ENCODE peak calls at places on chromosome 15, in six cellular contexts. One of them, this sample, is unnamed.

GRCh38 chr15:78974272-78974918 is 29.5 kb upstream of the CTSH start:
- DNase-seq in NCI-H524 treated with DMSO at 0.1 percent for 48 hours: no peak
- DNase-seq in OCI-LY7: no peak
- DNase-seq in substantia nigra: no peak
- DNase-seq in kidney glomerular epithelial cell: no peak
- DNase-seq in progenitor cell of endocrine pancreas: no peak
- DNase-seq in this sample: no peak

GRCh38 chr15:66592505-66593218 is 26.9 kb upstream of the LCTL start:
- DNase-seq in NCI-H524 treated with DMSO at 0.1 percent for 48 hours: no peak
- DNase-seq in OCI-LY7: no peak
- DNase-seq in substantia nigra: no peak
- DNase-seq in kidney glomerular epithelial cell: no peak
- DNase-seq in progenitor cell of endocrine pancreas: peak; percentile 16
- DNase-seq in this sample: no peak

GRCh38 chr15:78392430-78392829 is 45.6 kb upstream of the IREB2 start:
- DNase-seq in NCI-H524 treated with DMSO at 0.1 percent for 48 hours: no peak
- DNase-seq in OCI-LY7: no peak
- DNase-seq in substantia nigra: no peak
- DNase-seq in kidney glomerular epithelial cell: no peak
- DNase-seq in progenitor cell of endocrine pancreas: no peak
- DNase-seq in this sample: no peak

GRCh38 chr15:28243901-28244300 is 78.1 kb downstream of the HERC2 start:
- DNase-seq in NCI-H524 treated with DMSO at 0.1 percent for 48 hours: no peak
- DNase-seq in OCI-LY7: no peak
- DNase-seq in substantia nigra: no peak
- DNase-seq in kidney glomerular epithelial cell: no peak
- DNase-seq in progenitor cell of endocrine pancreas: no peak
- DNase-seq in this sample: no peak

GRCh38 chr15:32651229-32651837 is 9.8 kb downstream of the SCG5 start:
- DNase-seq in NCI-H524 treated with DMSO at 0.1 percent for 48 hours: no peak
- DNase-seq in OCI-LY7: peak; percentile 63
- DNase-seq in substantia nigra: no peak
- DNase-seq in kidney glomerular epithelial cell: peak; percentile 45
- DNase-seq in progenitor cell of endocrine pancreas: no peak
- DNase-seq in this sample: peak; percentile 61

GRCh38 chr15:68154923-68155559 is 50.1 kb downstream of the CALML4 start:
- DNase-seq in NCI-H524 treated with DMSO at 0.1 percent for 48 hours: no peak
- DNase-seq in OCI-LY7: peak; percentile 72
- DNase-seq in substantia nigra: no peak
- DNase-seq in kidney glomerular epithelial cell: peak; percentile 22
- DNase-seq in progenitor cell of endocrine pancreas: peak; percentile 15
- DNase-seq in this sample: peak; percentile 65

GRCh38 chr15:70091649-70092461 is 5.9 kb downstream of the TLE3 start:
- DNase-seq in NCI-H524 treated with DMSO at 0.1 percent for 48 hours: peak; percentile 55
- DNase-seq in OCI-LY7: no peak
- DNase-seq in substantia nigra: no peak
- DNase-seq in kidney glomerular epithelial cell: no peak
- DNase-seq in progenitor cell of endocrine pancreas: no peak
- DNase-seq in this sample: peak; percentile 91

GRCh38 chr15:74120426-74120825 is 10.0 kb upstream of the ISLR2 start:
- DNase-seq in NCI-H524 treated with DMSO at 0.1 percent for 48 hours: no peak
- DNase-seq in OCI-LY7: no peak
- DNase-seq in substantia nigra: no peak
- DNase-seq in kidney glomerular epithelial cell: no peak
- DNase-seq in progenitor cell of endocrine pancreas: no peak
- DNase-seq in this sample: no peak

GRCh38 chr15:28935316-28935715 is 49.5 kb downstream of the APBA2 start:
- DNase-seq in NCI-H524 treated with DMSO at 0.1 percent for 48 hours: no peak
- DNase-seq in OCI-LY7: peak; percentile 48
- DNase-seq in substantia nigra: no peak
- DNase-seq in kidney glomerular epithelial cell: no peak
- DNase-seq in progenitor cell of endocrine pancreas: no peak
- DNase-seq in this sample: no peak

GRCh38 chr15:99409097-99409473 is 156.7 kb upstream of the MEF2A start:
- DNase-seq in NCI-H524 treated with DMSO at 0.1 percent for 48 hours: no peak
- DNase-seq in OCI-LY7: peak; percentile 21
- DNase-seq in substantia nigra: no peak
- DNase-seq in kidney glomerular epithelial cell: peak; percentile 75
- DNase-seq in progenitor cell of endocrine pancreas: no peak
- DNase-seq in this sample: peak; percentile 58

GRCh38 chr15:98787936-98788757 is 139.8 kb downstream of the IGF1R start:
- DNase-seq in NCI-H524 treated with DMSO at 0.1 percent for 48 hours: no peak
- DNase-seq in OCI-LY7: no peak
- DNase-seq in substantia nigra: no peak
- DNase-seq in kidney glomerular epithelial cell: no peak
- DNase-seq in progenitor cell of endocrine pancreas: no peak
- DNase-seq in this sample: no peak

GRCh38 chr15:29682781-29683180 is 139.5 kb downstream of the TJP1 start:
- DNase-seq in NCI-H524 treated with DMSO at 0.1 percent for 48 hours: no peak
- DNase-seq in OCI-LY7: no peak
- DNase-seq in substantia nigra: no peak
- DNase-seq in kidney glomerular epithelial cell: no peak
- DNase-seq in progenitor cell of endocrine pancreas: no peak
- DNase-seq in this sample: peak; percentile 63

GRCh38 chr15:67510597-67511225 is 10.2 kb upstream of the C15orf61 start:
- DNase-seq in NCI-H524 treated with DMSO at 0.1 percent for 48 hours: no peak
- DNase-seq in OCI-LY7: no peak
- DNase-seq in substantia nigra: no peak
- DNase-seq in kidney glomerular epithelial cell: peak; percentile 42
- DNase-seq in progenitor cell of endocrine pancreas: no peak
- DNase-seq in this sample: peak; percentile 61

GRCh38 chr15:92082217-92082843 is 228.8 kb downstream of the SLCO3A1 start:
- DNase-seq in NCI-H524 treated with DMSO at 0.1 percent for 48 hours: no peak
- DNase-seq in OCI-LY7: peak; percentile 59
- DNase-seq in substantia nigra: peak; percentile 8
- DNase-seq in kidney glomerular epithelial cell: peak; percentile 62
- DNase-seq in progenitor cell of endocrine pancreas: peak; percentile 59
- DNase-seq in this sample: peak; percentile 50

GRCh38 chr15:35499723-35500122 is 46.2 kb downstream of the DPH6 start:
- DNase-seq in NCI-H524 treated with DMSO at 0.1 percent for 48 hours: no peak
- DNase-seq in OCI-LY7: no peak
- DNase-seq in substantia nigra: no peak
- DNase-seq in kidney glomerular epithelial cell: no peak
- DNase-seq in progenitor cell of endocrine pancreas: no peak
- DNase-seq in this sample: peak; percentile 11

GRCh38 chr15:48143856-48144255 is 23.1 kb downstream of the SLC24A5 start:
- DNase-seq in NCI-H524 treated with DMSO at 0.1 percent for 48 hours: no peak
- DNase-seq in OCI-LY7: no peak
- DNase-seq in substantia nigra: no peak
- DNase-seq in kidney glomerular epithelial cell: no peak
- DNase-seq in progenitor cell of endocrine pancreas: no peak
- DNase-seq in this sample: no peak

GRCh38 chr15:82936966-82937647 is 15.4 kb downstream of the HOMER2 start:
- DNase-seq in NCI-H524 treated with DMSO at 0.1 percent for 48 hours: no peak
- DNase-seq in OCI-LY7: no peak
- DNase-seq in substantia nigra: no peak
- DNase-seq in kidney glomerular epithelial cell: peak; percentile 72
- DNase-seq in progenitor cell of endocrine pancreas: no peak
- DNase-seq in this sample: peak; percentile 65

GRCh38 chr15:63244399-63244798 is 33.0 kb upstream of the APH1B start:
- DNase-seq in NCI-H524 treated with DMSO at 0.1 percent for 48 hours: no peak
- DNase-seq in OCI-LY7: no peak
- DNase-seq in substantia nigra: no peak
- DNase-seq in kidney glomerular epithelial cell: peak; percentile 17
- DNase-seq in progenitor cell of endocrine pancreas: no peak
- DNase-seq in this sample: peak; percentile 68

GRCh38 chr15:82928711-82929110 is 23.8 kb downstream of the HOMER2 start:
- DNase-seq in NCI-H524 treated with DMSO at 0.1 percent for 48 hours: no peak
- DNase-seq in OCI-LY7: no peak
- DNase-seq in substantia nigra: no peak
- DNase-seq in kidney glomerular epithelial cell: no peak
- DNase-seq in progenitor cell of endocrine pancreas: no peak
- DNase-seq in this sample: no peak

GRCh38 chr15:31265871-31266711 is 60.5 kb upstream of the KLF13 start:
- DNase-seq in NCI-H524 treated with DMSO at 0.1 percent for 48 hours: no peak
- DNase-seq in OCI-LY7: peak; percentile 95
- DNase-seq in substantia nigra: no peak
- DNase-seq in kidney glomerular epithelial cell: no peak
- DNase-seq in progenitor cell of endocrine pancreas: no peak
- DNase-seq in this sample: no peak

GRCh38 chr15:74723754-74724334 is 1.5 kb downstream of the CYP1A1 start:
- DNase-seq in NCI-H524 treated with DMSO at 0.1 percent for 48 hours: peak; percentile 6
- DNase-seq in OCI-LY7: peak; percentile 54
- DNase-seq in substantia nigra: no peak
- DNase-seq in kidney glomerular epithelial cell: peak; percentile 69
- DNase-seq in progenitor cell of endocrine pancreas: no peak
- DNase-seq in this sample: peak; percentile 63

GRCh38 chr15:53527996-53528395 is 231.5 kb downstream of the WDR72 start:
- DNase-seq in NCI-H524 treated with DMSO at 0.1 percent for 48 hours: no peak
- DNase-seq in OCI-LY7: no peak
- DNase-seq in substantia nigra: no peak
- DNase-seq in kidney glomerular epithelial cell: no peak
- DNase-seq in progenitor cell of endocrine pancreas: no peak
- DNase-seq in this sample: no peak

GRCh38 chr15:29183071-29183831 is 86.4 kb downstream of the NSMCE3 start:
- DNase-seq in NCI-H524 treated with DMSO at 0.1 percent for 48 hours: no peak
- DNase-seq in OCI-LY7: no peak
- DNase-seq in substantia nigra: no peak
- DNase-seq in kidney glomerular epithelial cell: no peak
- DNase-seq in progenitor cell of endocrine pancreas: no peak
- DNase-seq in this sample: peak; percentile 18

GRCh38 chr15:28096720-28097431 is 2.2 kb downstream of the OCA2 start:
- DNase-seq in NCI-H524 treated with DMSO at 0.1 percent for 48 hours: no peak
- DNase-seq in OCI-LY7: no peak
- DNase-seq in substantia nigra: no peak
- DNase-seq in kidney glomerular epithelial cell: no peak
- DNase-seq in progenitor cell of endocrine pancreas: peak; percentile 28
- DNase-seq in this sample: no peak

GRCh38 chr15:72285927-72286516 is 13.7 kb upstream of the PARP6 start:
- DNase-seq in NCI-H524 treated with DMSO at 0.1 percent for 48 hours: no peak
- DNase-seq in OCI-LY7: peak; percentile 57
- DNase-seq in substantia nigra: no peak
- DNase-seq in kidney glomerular epithelial cell: no peak
- DNase-seq in progenitor cell of endocrine pancreas: no peak
- DNase-seq in this sample: no peak

GRCh38 chr15:78679089-78679511 is 38.1 kb upstream of the CHRNB4 start:
- DNase-seq in NCI-H524 treated with DMSO at 0.1 percent for 48 hours: no peak
- DNase-seq in OCI-LY7: no peak
- DNase-seq in substantia nigra: no peak
- DNase-seq in kidney glomerular epithelial cell: no peak
- DNase-seq in progenitor cell of endocrine pancreas: no peak
- DNase-seq in this sample: no peak

GRCh38 chr15:22231603-22232002 is 151.3 kb downstream of the OR4M2 start:
- DNase-seq in NCI-H524 treated with DMSO at 0.1 percent for 48 hours: no peak
- DNase-seq in OCI-LY7: no peak
- DNase-seq in substantia nigra: no peak
- DNase-seq in kidney glomerular epithelial cell: no peak
- DNase-seq in progenitor cell of endocrine pancreas: no peak
- DNase-seq in this sample: no peak

This sample was measured in renal cortical epithelial cell.